ENCODE peak calls at places on chromosomes 13 and 19, in four cellular contexts. W is adrenal gland, Q is upper lobe of left lung, G is IMR-90. A is an unnamed sample.

GRCh38 chr13:96771501-96772367 is 222.5 kb downstream of the OXGR1 start:
- DNase-seq in W (no peak), Q (no peak), G (no peak), A (no peak)

GRCh38 chr13:71260246-71260645 is 606.8 kb downstream of the DACH1 start:
- DNase-seq in W (no peak), Q (no peak), G (no peak), A (no peak)

GRCh38 chr13:76882431-76882830 is 3.8 kb downstream of the KCTD12 start:
- DNase-seq in W (no peak), Q (no peak), G (no peak), A (no peak)

GRCh38 chr19:54918499-54918898 is 12.6 kb downstream of the NCR1 start:
- DNase-seq in W (no peak), Q (no peak), G (no peak), A (no peak)

GRCh38 chr13:76600086-76600485 is 286.1 kb downstream of the KCTD12 start:
- DNase-seq in W (peak; percentile 16), Q (no peak), G (no peak), A (no peak)

GRCh38 chr19:16386619-16387240 is 62.1 kb downstream of the KLF2 start:
- DNase-seq in W (peak; percentile 42), Q (no peak), G (peak; percentile 69), A (no peak)

GRCh38 chr19:33887891-33888290 is 91.2 kb downstream of the KCTD15 start:
- DNase-seq in W (no peak), Q (peak; percentile 52), G (no peak), A (no peak)

GRCh38 chr13:46609726-46610125 is 56.8 kb downstream of the LRCH1 start:
- DNase-seq in W (no peak), Q (no peak), G (no peak), A (no peak)

GRCh38 chr13:20105161-20105689 is 55.6 kb downstream of the GJA3 start:
- DNase-seq in W (no peak), Q (no peak), G (no peak), A (no peak)

GRCh38 chr19:32181356-32181920 is 164.0 kb upstream of the ZNF507 start:
- DNase-seq in W (no peak), Q (no peak), G (no peak), A (no peak)

GRCh38 chr13:110310541-110311491 is 3.7 kb downstream of the COL4A2 start:
- DNase-seq in W (no peak), Q (no peak), G (no peak), A (no peak)

GRCh38 chr13:23007430-23007829 is 173.3 kb upstream of the SGCG start:
- DNase-seq in W (no peak), Q (no peak), G (no peak), A (no peak)

GRCh38 chr13:66657165-66657895 is 572.8 kb downstream of the PCDH9 start:
- DNase-seq in W (peak; percentile 94), Q (no peak), G (peak; percentile 98), A (peak; percentile 90)

GRCh38 chr19:1265611-1266115 is 3.5 kb upstream of the CIRBP start:
- DNase-seq in W (peak; percentile 66), Q (peak; percentile 87), G (peak; percentile 80), A (no peak)
- TF ChIP-seq POLR2A in W (no peak), Q (no peak), G (no peak), A (no peak)

DNA sequence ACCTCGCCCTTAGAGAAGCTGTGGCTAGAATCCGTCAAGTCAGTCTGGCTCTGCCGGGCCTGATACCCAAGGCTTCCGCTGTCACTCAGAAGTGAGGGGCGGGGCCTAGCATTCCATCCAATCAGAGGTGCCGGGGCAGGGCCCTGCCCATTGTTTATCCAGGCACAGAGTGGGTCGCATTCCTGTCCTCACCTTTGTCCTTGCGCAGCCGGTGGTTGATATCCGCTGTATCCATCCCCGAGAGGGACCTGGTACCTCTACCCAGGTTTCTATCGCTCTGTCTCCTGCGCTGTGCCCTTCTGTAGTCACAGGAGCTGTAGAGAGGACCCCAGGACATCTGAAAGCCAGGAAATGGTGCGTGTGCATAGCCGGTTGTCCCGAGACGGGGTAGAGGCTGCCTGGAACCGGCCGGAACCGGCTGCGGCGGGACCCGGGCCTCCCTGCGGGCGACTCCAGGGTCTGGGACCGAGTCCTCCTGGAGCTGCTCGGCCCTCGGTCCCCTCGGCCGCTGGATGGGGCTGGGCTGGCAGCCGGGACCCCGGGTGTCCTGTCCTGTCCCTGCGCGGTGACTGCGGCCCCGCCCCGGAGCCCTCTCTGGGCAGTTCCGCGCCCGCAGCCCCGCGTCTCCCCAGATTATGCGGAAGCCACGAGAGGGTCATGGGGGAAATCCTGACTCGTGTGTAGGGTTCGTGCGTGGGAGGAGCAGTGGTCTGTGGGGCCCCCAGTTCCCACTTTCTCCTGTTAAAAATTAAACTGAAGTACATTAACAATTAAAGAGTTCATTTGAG is at the start of gene ZNF763:
- DNase-seq in W (peak; percentile 95), Q (peak; percentile 93), G (peak; percentile 75), A (peak; percentile 93)
- TF ChIP-seq POLR2A in W (peak; percentile 60), Q (peak; percentile 60), G (peak; percentile 21), A (peak; percentile 67)

GRCh38 chr19:50431343-50432220 is 1.1 kb upstream of the MYBPC2 start:
- DNase-seq in W (peak; percentile 79), Q (peak; percentile 95), G (peak; percentile 57), A (peak; percentile 85)
- TF ChIP-seq POLR2A in W (no peak), Q (no peak), G (no peak), A (no peak)

GRCh38 chr19:2081873-2082810 is 14.0 kb downstream of the MOB3A start:
- DNase-seq in W (no peak), Q (peak; percentile 53), G (no peak), A (no peak)

GRCh38 chr19:2083174-2083854 is 12.8 kb downstream of the MOB3A start:
- DNase-seq in W (no peak), Q (peak; percentile 63), G (no peak), A (no peak)

GRCh38 chr19:2087621-2088100 is 8.5 kb downstream of the MOB3A start:
- DNase-seq in W (no peak), Q (peak; percentile 82), G (no peak), A (no peak)

GRCh38 chr19:2089001-2089711 is 7.0 kb downstream of the MOB3A start:
- DNase-seq in W (no peak), Q (no peak), G (peak; percentile 36), A (no peak)

GRCh38 chr19:2084993-2085720 is 11.0 kb downstream of the MOB3A start:
- DNase-seq in W (peak; percentile 57), Q (peak; percentile 85), G (no peak), A (peak; percentile 61)
- TF ChIP-seq POLR2A in W (no peak), Q (no peak), G (no peak), A (no peak)

A was measured in breast epithelium.